ENCODE peak calls at places on chromosome 17, in six cellular contexts. A is RWPE2; F is pancreas; J is naive thymus-derived CD4-positive, alpha-beta T cell; S is Panc1; N is testis. T is an unnamed sample.

GRCh38 chr17:43562679-43563146 is 16.6 kb upstream of the ETV4 start:
- DNase-seq in J (no peak), F (no peak), N (no peak), S (no peak), A (no peak), T (no peak)

GRCh38 chr17:21379080-21379711 is 3.0 kb downstream of the KCNJ12 start:
- DNase-seq in N (no peak), S (no peak), A (no peak), J (no peak), F (peak; percentile 42), T (no peak)

GRCh38 chr17:17414316-17414937 is 62.4 kb upstream of the MED9 start:
- DNase-seq in A (no peak), S (no peak), J (no peak), F (no peak), N (peak; percentile 47), T (no peak)

GRCh38 chr17:16351831-16352230 is 1.4 kb downstream of the CENPV start:
- DNase-seq in N (no peak), F (no peak), S (no peak), A (no peak), J (no peak), T (no peak)

GRCh38 chr17:77640916-77641605 is 317.4 kb upstream of the TNRC6C start:
- DNase-seq in N (no peak), F (no peak), J (no peak), S (no peak), A (no peak), T (no peak)

GRCh38 chr17:48441231-48441711 is 11.3 kb upstream of the SKAP1 start:
- DNase-seq in A (no peak), S (no peak), F (no peak), J (peak; percentile 87), N (no peak), T (peak; percentile 90)

GRCh38 chr17:82734987-82735866 is at the start of gene FN3K:
- DNase-seq in F (peak; percentile 65), N (peak; percentile 82), S (no peak), J (peak; percentile 27), A (no peak), T (no peak)

GRCh38 chr17:66542183-66542966 is 240.0 kb downstream of the PRKCA start:
- DNase-seq in S (no peak), J (no peak), A (no peak), N (no peak), F (no peak), T (no peak)

GRCh38 chr17:73720187-73720834 is 76.1 kb upstream of the SDK2 start:
- DNase-seq in F (no peak), A (no peak), J (peak; percentile 15), S (no peak), N (no peak), T (peak; percentile 6)

GRCh38 chr17:44376124-44376523 is 12.5 kb upstream of the FAM171A2 start:
- DNase-seq in S (no peak), J (no peak), A (no peak), N (peak; percentile 78), F (no peak), T (no peak)

GRCh38 chr17:56674401-56674925 is 81.0 kb downstream of the NOG start:
- DNase-seq in S (no peak), A (no peak), N (no peak), J (no peak), F (no peak), T (no peak)

GRCh38 chr17:77207689-77208216 is 67.0 kb downstream of the SEC14L1 start:
- DNase-seq in S (no peak), F (no peak), J (no peak), N (no peak), A (no peak), T (no peak)

GRCh38 chr17:32275060-32276042 is 9.7 kb downstream of the RHBDL3 start:
- DNase-seq in N (no peak), A (no peak), F (no peak), J (no peak), S (no peak), T (no peak)

GRCh38 chr17:83056583-83057396 is 22.6 kb upstream of the METRNL start:
- DNase-seq in A (peak; percentile 62), J (no peak), S (no peak), N (no peak), F (no peak), T (no peak)

GRCh38 chr17:67093348-67093747 is 49.0 kb downstream of the CACNG1 start:
- DNase-seq in N (no peak), J (no peak), A (no peak), F (no peak), S (no peak), T (no peak)

GRCh38 chr17:15928286-15928785 is 16.6 kb upstream of the ADORA2B start:
- DNase-seq in S (no peak), F (no peak), A (no peak), N (no peak), J (no peak), T (no peak)

GRCh38 chr17:55299162-55299838 is 34.5 kb downstream of the HLF start:
- DNase-seq in F (no peak), A (no peak), J (no peak), N (no peak), S (no peak), T (no peak)

GRCh38 chr17:44235583-44235936 is 16.1 kb upstream of the UBTF start:
- DNase-seq in N (no peak), A (peak; percentile 91), S (peak; percentile 45), F (no peak), J (no peak), T (no peak)

GRCh38 chr17:40922239-40922638 is 15.2 kb downstream of the KRT23 start:
- DNase-seq in A (no peak), S (no peak), J (no peak), N (peak; percentile 46), F (no peak), T (no peak)

GRCh38 chr17:40340880-40341807 is 23.4 kb downstream of the GJD3 start:
- DNase-seq in A (no peak), N (peak; percentile 93), F (peak; percentile 81), J (peak; percentile 89), S (peak; percentile 33), T (peak; percentile 87)

GRCh38 chr17:3768786-3769185 is 32.2 kb downstream of the ITGAE start:
- DNase-seq in F (no peak), N (no peak), J (no peak), S (no peak), A (no peak), T (no peak)

GRCh38 chr17:81241648-81242420 is 2.7 kb downstream of the NDUFAF8 start:
- DNase-seq in J (peak; percentile 48), S (no peak), N (peak; percentile 67), A (no peak), F (peak; percentile 43), T (peak; percentile 60)

GRCh38 chr17:42361781-42362186 is 26.5 kb downstream of the STAT3 start:
- DNase-seq in A (no peak), F (no peak), J (no peak), S (no peak), N (no peak), T (no peak)

GRCh38 chr17:29573558-29573870 is 5.0 kb downstream of the TP53I13 start:
- DNase-seq in F (no peak), S (no peak), J (no peak), N (no peak), A (no peak), T (no peak)

GRCh38 chr17:56681561-56682266 is 88.2 kb downstream of the NOG start:
- DNase-seq in A (no peak), J (no peak), F (no peak), S (peak; percentile 52), N (no peak), T (no peak)

GRCh38 chr17:66675991-66676371 is 158.9 kb upstream of the CACNG5 start:
- DNase-seq in J (no peak), S (no peak), F (no peak), N (peak; percentile 86), A (peak; percentile 64), T (no peak)

GRCh38 chr17:47776330-47777197 is 43.5 kb downstream of the TBX21 start:
- DNase-seq in F (no peak), S (peak; percentile 17), J (peak; percentile 41), N (no peak), A (no peak), T (peak; percentile 62)

GRCh38 chr17:17641621-17642409 is 39.4 kb upstream of the RAI1 start:
- DNase-seq in J (peak; percentile 66), A (no peak), N (peak; percentile 78), F (peak; percentile 60), S (peak; percentile 52), T (peak; percentile 77)

GRCh38 chr17:30323895-30324319 is 9.9 kb downstream of the TMIGD1 start:
- DNase-seq in S (no peak), N (peak; percentile 28), A (no peak), J (no peak), F (no peak), T (no peak)

GRCh38 chr17:58410714-58411407 is 6.5 kb downstream of the RNF43 start:
- DNase-seq in A (no peak), F (no peak), N (no peak), S (no peak), J (no peak), T (no peak)
- H3K27me3 ChIP-seq in A (no peaks in the 10 kb centered on the region), F (no peaks in the 10 kb centered on the region), N (no peaks in the 10 kb centered on the region), S (no peaks in the 10 kb centered on the region), J (no peaks in the 10 kb centered on the region), T (no peaks in the 10 kb centered on the region)

DNA sequence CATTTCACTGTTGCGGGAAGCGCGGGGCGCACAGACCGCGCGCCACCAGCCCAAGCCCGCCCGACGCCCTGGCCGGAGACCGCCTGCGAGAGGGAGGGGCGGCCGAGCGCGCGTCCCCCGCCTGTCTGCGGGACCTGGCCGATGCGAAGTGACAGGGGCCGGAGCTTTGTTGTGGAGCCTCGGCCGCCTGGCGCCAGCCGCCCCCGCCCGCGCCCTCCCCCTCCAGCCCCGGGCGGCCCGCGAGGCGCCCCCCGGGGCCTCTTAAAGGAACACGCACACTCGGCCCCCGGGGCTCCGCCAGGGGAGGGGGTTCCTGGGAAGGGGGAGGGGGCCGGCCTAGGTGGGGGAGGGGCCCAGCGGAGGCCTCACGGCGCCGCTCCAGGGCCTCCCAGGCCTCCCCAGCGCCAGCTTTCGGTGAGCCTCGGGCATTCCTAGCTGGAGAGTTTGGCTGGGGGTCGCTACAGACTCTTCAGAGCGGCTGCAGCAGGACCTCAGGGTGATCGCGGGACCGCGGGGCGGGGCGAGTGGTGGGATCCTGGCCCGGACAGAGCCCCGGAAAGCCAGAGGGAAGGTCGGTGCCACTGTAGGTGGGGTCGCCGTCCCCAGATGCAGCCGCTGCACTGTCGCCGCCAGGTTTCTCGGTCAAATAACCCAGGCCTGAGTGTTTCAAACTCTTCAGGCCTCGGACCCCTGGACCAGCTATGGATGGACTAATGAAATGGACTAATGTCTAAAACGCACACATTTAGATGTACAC is 2.4 kb upstream of the TBX2 start:
- DNase-seq in S (no peak), N (no peak), A (no peak), F (no peak), J (no peak), T (no peak)
- H3K4me3 ChIP-seq in S (no peak overlapping the region), N (peak overlapping the region; percentile 77), A (no peak overlapping the region), F (peak overlapping the region; percentile 16), J (no peak overlapping the region), T (no peak overlapping the region)

GRCh38 chr17:49523196-49523595 is 28.1 kb downstream of the NGFR start:
- DNase-seq in J (no peak), F (no peak), N (no peak), S (no peak), A (no peak), T (no peak)
- H3K27me3 ChIP-seq in J (no peaks in the 10 kb centered on the region), F (no peaks in the 10 kb centered on the region), N (no peaks in the 10 kb centered on the region), S (no peaks in the 10 kb centered on the region), A (no peaks in the 10 kb centered on the region), T (no peaks in the 10 kb centered on the region)

GRCh38 chr17:50288306-50288705 is 14.0 kb downstream of the TMEM92 start:
- DNase-seq in A (no peak), F (no peak), N (no peak), J (no peak), S (no peak), T (no peak)
- H3K4me3 ChIP-seq in A (no peak overlapping the region), F (no peak overlapping the region), N (no peak overlapping the region), J (no peak overlapping the region), S (no peak overlapping the region), T (no peak overlapping the region)